ENCODE peak calls at places on chromosomes 2 and 18, in eight cellular contexts. U is NCI-H1105, H is body of pancreas, D is T-helper 1 cell, C is HTR-8/SVneo, M is AG09309, B is AG08396, O is tibial artery. K is an unnamed sample.

GRCh38 chr2:217775920-217776503 is 226.8 kb downstream of the TNS1 start:
- DNase-seq in U (no peak), H (no peak), D (no peak), C (no peak), M (no peak), B (no peak), O (no peak), K (no peak)

GRCh38 chr2:70596739-70597138 is 43.1 kb upstream of the TGFA start:
- DNase-seq in U (no peak), H (no peak), D (no peak), C (peak), M (no peak), B (no peak), O (no peak), K (no peak)

GRCh38 chr2:128069769-128070168 is 21.2 kb upstream of the UGGT1 start:
- DNase-seq in U (no peak), H (peak), D (no peak), C (no peak), M (no peak), B (no peak), O (no peak), K (no peak)

GRCh38 chr2:99636432-99637034 is 146.7 kb upstream of the REV1 start:
- DNase-seq in U (no peak), H (peak), D (no peak), C (no peak), M (no peak), B (no peak), O (peak), K (no peak)

GRCh38 chr2:48723125-48723524 is 32.4 kb downstream of the LHCGR start:
- DNase-seq in U (no peak), H (no peak), D (no peak), C (no peak), M (no peak), B (peak), O (no peak), K (no peak)

GRCh38 chr18:6605115-6605869 is 124.2 kb upstream of the ARHGAP28 start:
- DNase-seq in U (no peak), H (no peak), D (no peak), C (no peak), M (no peak), B (no peak), O (no peak), K (no peak)

GRCh38 chr2:241229563-241230401 is 41.3 kb downstream of the ANO7 start:
- DNase-seq in U (no peak), H (no peak), D (no peak), C (no peak), M (no peak), B (no peak), O (no peak), K (no peak)

GRCh38 chr18:48876590-48876989 is 74.2 kb downstream of the SMAD7 start:
- DNase-seq in U (no peak), H (no peak), D (no peak), C (no peak), M (no peak), B (no peak), O (no peak), K (peak)

GRCh38 chr18:36419913-36420531 is 122.5 kb downstream of the FHOD3 start:
- DNase-seq in U (no peak), H (no peak), D (peak), C (no peak), M (no peak), B (no peak), O (no peak), K (no peak)

GRCh38 chr2:127041259-127041970 is 65.5 kb downstream of the BIN1 start:
- DNase-seq in U (no peak), H (no peak), D (no peak), C (no peak), M (no peak), B (no peak), O (no peak), K (no peak)

GRCh38 chr2:80037310-80037709 is 267.2 kb downstream of the LRRTM1 start:
- DNase-seq in U (no peak), H (no peak), D (no peak), C (no peak), M (no peak), B (no peak), O (no peak), K (no peak)

GRCh38 chr2:178328037-178328436 is 122.9 kb downstream of the PRKRA start:
- DNase-seq in U (no peak), H (no peak), D (no peak), C (no peak), M (peak), B (no peak), O (no peak), K (no peak)